ENCODE peak calls at places on chromosomes 1 and 21, in ten cellular contexts. One of them, this sample, is unnamed.

GRCh38 chr1:29385966-29386365 is 149.6 kb downstream of the PTPRU start:
- DNase-seq in A549: no peak
- DNase-seq in heart right ventricle: no peak
- DNase-seq in MCF 10A: no peak
- DNase-seq in fibroblast of mammary gland: no peak
- DNase-seq in HFFc6: no peak
- DNase-seq in kidney epithelial cell: no peak
- DNase-seq in stomach: no peak
- DNase-seq in GM12865: no peak
- DNase-seq in neural progenitor cell: no peak
- DNase-seq in this sample: no peak

GRCh38 chr1:67590329-67590728 is 94.7 kb upstream of the GADD45A start:
- DNase-seq in HFFc6: peak
- DNase-seq in fibroblast of mammary gland: peak
- DNase-seq in GM12865: no peak
- DNase-seq in MCF 10A: no peak
- DNase-seq in kidney epithelial cell: no peak
- DNase-seq in stomach: no peak
- DNase-seq in A549: no peak
- DNase-seq in neural progenitor cell: no peak
- DNase-seq in heart right ventricle: no peak
- DNase-seq in this sample: no peak

GRCh38 chr1:8394456-8395321 is 76.8 kb downstream of the SLC45A1 start:
- DNase-seq in GM12865: no peak
- DNase-seq in MCF 10A: peak
- DNase-seq in kidney epithelial cell: no peak
- DNase-seq in neural progenitor cell: no peak
- DNase-seq in HFFc6: peak
- DNase-seq in heart right ventricle: no peak
- DNase-seq in A549: no peak
- DNase-seq in fibroblast of mammary gland: peak
- DNase-seq in stomach: no peak
- DNase-seq in this sample: no peak

GRCh38 chr1:247402099-247402706 is 13.8 kb upstream of the NLRP3 start:
- DNase-seq in kidney epithelial cell: no peak
- DNase-seq in neural progenitor cell: no peak
- DNase-seq in HFFc6: no peak
- DNase-seq in stomach: no peak
- DNase-seq in A549: no peak
- DNase-seq in heart right ventricle: no peak
- DNase-seq in MCF 10A: peak
- DNase-seq in fibroblast of mammary gland: no peak
- DNase-seq in GM12865: no peak
- DNase-seq in this sample: no peak

GRCh38 chr1:185862235-185862634 is 128.0 kb downstream of the HMCN1 start:
- DNase-seq in MCF 10A: no peak
- DNase-seq in heart right ventricle: no peak
- DNase-seq in A549: peak
- DNase-seq in GM12865: no peak
- DNase-seq in kidney epithelial cell: no peak
- DNase-seq in HFFc6: peak
- DNase-seq in fibroblast of mammary gland: peak
- DNase-seq in neural progenitor cell: no peak
- DNase-seq in stomach: no peak
- DNase-seq in this sample: no peak

GRCh38 chr1:243561588-243562319 is 288.3 kb downstream of the AKT3 start:
- DNase-seq in A549: no peak
- DNase-seq in stomach: no peak
- DNase-seq in neural progenitor cell: no peak
- DNase-seq in HFFc6: no peak
- DNase-seq in kidney epithelial cell: no peak
- DNase-seq in heart right ventricle: no peak
- DNase-seq in GM12865: no peak
- DNase-seq in fibroblast of mammary gland: no peak
- DNase-seq in MCF 10A: no peak
- DNase-seq in this sample: no peak

GRCh38 chr1:161258439-161259386 is at the start of gene PCP4L1:
- DNase-seq in A549: peak
- DNase-seq in stomach: peak
- DNase-seq in HFFc6: peak
- DNase-seq in MCF 10A: peak
- DNase-seq in fibroblast of mammary gland: peak
- DNase-seq in kidney epithelial cell: no peak
- DNase-seq in GM12865: peak
- DNase-seq in neural progenitor cell: peak
- DNase-seq in heart right ventricle: peak
- DNase-seq in this sample: peak

GRCh38 chr21:24260751-24261150 is 1346.5 kb downstream of the MRPL39 start:
- DNase-seq in stomach: no peak
- DNase-seq in MCF 10A: no peak
- DNase-seq in HFFc6: no peak
- DNase-seq in fibroblast of mammary gland: no peak
- DNase-seq in heart right ventricle: no peak
- DNase-seq in A549: no peak
- DNase-seq in GM12865: no peak
- DNase-seq in neural progenitor cell: no peak
- DNase-seq in kidney epithelial cell: no peak
- DNase-seq in this sample: no peak

GRCh38 chr1:17286646-17287045 is 21.4 kb upstream of the PADI4 start:
- DNase-seq in A549: no peak
- DNase-seq in kidney epithelial cell: no peak
- DNase-seq in GM12865: no peak
- DNase-seq in neural progenitor cell: no peak
- DNase-seq in heart right ventricle: no peak
- DNase-seq in MCF 10A: no peak
- DNase-seq in fibroblast of mammary gland: no peak
- DNase-seq in stomach: no peak
- DNase-seq in HFFc6: no peak
- DNase-seq in this sample: no peak

GRCh38 chr1:227781314-227781930 is 34.1 kb upstream of the PRSS38 start:
- DNase-seq in HFFc6: no peak
- DNase-seq in MCF 10A: no peak
- DNase-seq in fibroblast of mammary gland: no peak
- DNase-seq in neural progenitor cell: no peak
- DNase-seq in A549: no peak
- DNase-seq in stomach: peak
- DNase-seq in kidney epithelial cell: no peak
- DNase-seq in heart right ventricle: no peak
- DNase-seq in GM12865: no peak
- DNase-seq in this sample: no peak

GRCh38 chr1:26578167-26578566 is 48.6 kb downstream of the RPS6KA1 start:
- DNase-seq in kidney epithelial cell: no peak
- DNase-seq in HFFc6: no peak
- DNase-seq in neural progenitor cell: no peak
- DNase-seq in heart right ventricle: no peak
- DNase-seq in MCF 10A: no peak
- DNase-seq in fibroblast of mammary gland: no peak
- DNase-seq in stomach: no peak
- DNase-seq in A549: no peak
- DNase-seq in GM12865: no peak
- DNase-seq in this sample: no peak

GRCh38 chr1:168105846-168106245 is 30.9 kb downstream of the GPR161 start:
- DNase-seq in GM12865: no peak
- DNase-seq in stomach: no peak
- DNase-seq in A549: no peak
- DNase-seq in HFFc6: no peak
- DNase-seq in fibroblast of mammary gland: no peak
- DNase-seq in neural progenitor cell: no peak
- DNase-seq in heart right ventricle: no peak
- DNase-seq in kidney epithelial cell: no peak
- DNase-seq in MCF 10A: no peak
- DNase-seq in this sample: no peak
- TF ChIP-seq CTCF in GM12865: no peak
- TF ChIP-seq CTCF in stomach: no peak
- TF ChIP-seq CTCF in A549: no peak
- TF ChIP-seq CTCF in HFFc6: no peak
- TF ChIP-seq CTCF in fibroblast of mammary gland: no peak
- TF ChIP-seq CTCF in neural progenitor cell: no peak
- TF ChIP-seq CTCF in heart right ventricle: no peak
- TF ChIP-seq CTCF in kidney epithelial cell: no peak
- TF ChIP-seq CTCF in MCF 10A: no peak
- TF ChIP-seq CTCF in this sample: no peak

GRCh38 chr1:165871311-165872067 is 44.1 kb downstream of the UCK2 start:
- DNase-seq in heart right ventricle: peak
- DNase-seq in fibroblast of mammary gland: peak
- DNase-seq in MCF 10A: peak
- DNase-seq in GM12865: peak
- DNase-seq in A549: peak
- DNase-seq in kidney epithelial cell: no peak
- DNase-seq in HFFc6: no peak
- DNase-seq in neural progenitor cell: peak
- DNase-seq in stomach: peak
- DNase-seq in this sample: no peak

GRCh38 chr1:165874643-165875042 is 47.2 kb downstream of the UCK2 start:
- DNase-seq in MCF 10A: no peak
- DNase-seq in fibroblast of mammary gland: no peak
- DNase-seq in GM12865: no peak
- DNase-seq in stomach: no peak
- DNase-seq in heart right ventricle: no peak
- DNase-seq in kidney epithelial cell: no peak
- DNase-seq in A549: no peak
- DNase-seq in HFFc6: no peak
- DNase-seq in neural progenitor cell: no peak
- DNase-seq in this sample: no peak

GRCh38 chr1:165865941-165866340 is 38.5 kb downstream of the UCK2 start:
- DNase-seq in MCF 10A: no peak
- DNase-seq in A549: no peak
- DNase-seq in fibroblast of mammary gland: no peak
- DNase-seq in heart right ventricle: no peak
- DNase-seq in GM12865: no peak
- DNase-seq in neural progenitor cell: no peak
- DNase-seq in stomach: no peak
- DNase-seq in kidney epithelial cell: no peak
- DNase-seq in HFFc6: no peak
- DNase-seq in this sample: no peak

GRCh38 chr1:165873481-165873880 is 46.1 kb downstream of the UCK2 start:
- DNase-seq in fibroblast of mammary gland: no peak
- DNase-seq in kidney epithelial cell: no peak
- DNase-seq in MCF 10A: no peak
- DNase-seq in A549: no peak
- DNase-seq in heart right ventricle: no peak
- DNase-seq in GM12865: no peak
- DNase-seq in neural progenitor cell: no peak
- DNase-seq in stomach: no peak
- DNase-seq in HFFc6: no peak
- DNase-seq in this sample: no peak

GRCh38 chr1:165869343-165869742 is 41.9 kb downstream of the UCK2 start:
- DNase-seq in heart right ventricle: no peak
- DNase-seq in kidney epithelial cell: no peak
- DNase-seq in A549: no peak
- DNase-seq in fibroblast of mammary gland: no peak
- DNase-seq in stomach: no peak
- DNase-seq in HFFc6: no peak
- DNase-seq in MCF 10A: no peak
- DNase-seq in neural progenitor cell: no peak
- DNase-seq in GM12865: no peak
- DNase-seq in this sample: no peak
- TF ChIP-seq CTCF in heart right ventricle: no peak
- TF ChIP-seq CTCF in kidney epithelial cell: peak
- TF ChIP-seq CTCF in A549: no peak
- TF ChIP-seq CTCF in fibroblast of mammary gland: peak
- TF ChIP-seq CTCF in stomach: no peak
- TF ChIP-seq CTCF in HFFc6: peak
- TF ChIP-seq CTCF in MCF 10A: no peak
- TF ChIP-seq CTCF in neural progenitor cell: peak
- TF ChIP-seq CTCF in GM12865: no peak
- TF ChIP-seq CTCF in this sample: peak

GRCh38 chr1:215181518-215181917 is 99.0 kb downstream of the KCNK2 start:
- DNase-seq in stomach: no peak
- DNase-seq in kidney epithelial cell: no peak
- DNase-seq in A549: peak
- DNase-seq in neural progenitor cell: peak
- DNase-seq in HFFc6: no peak
- DNase-seq in MCF 10A: peak
- DNase-seq in GM12865: no peak
- DNase-seq in heart right ventricle: no peak
- DNase-seq in fibroblast of mammary gland: no peak
- DNase-seq in this sample: no peak
- TF ChIP-seq CTCF in stomach: no peak
- TF ChIP-seq CTCF in kidney epithelial cell: no peak
- TF ChIP-seq CTCF in A549: no peak
- TF ChIP-seq CTCF in neural progenitor cell: peak
- TF ChIP-seq CTCF in HFFc6: no peak
- TF ChIP-seq CTCF in MCF 10A: no peak
- TF ChIP-seq CTCF in GM12865: no peak
- TF ChIP-seq CTCF in heart right ventricle: no peak
- TF ChIP-seq CTCF in fibroblast of mammary gland: no peak
- TF ChIP-seq CTCF in this sample: no peak

GRCh38 chr1:226651041-226651731 is 87.9 kb downstream of the ITPKB start:
- DNase-seq in kidney epithelial cell: no peak
- DNase-seq in MCF 10A: no peak
- DNase-seq in heart right ventricle: no peak
- DNase-seq in HFFc6: no peak
- DNase-seq in neural progenitor cell: no peak
- DNase-seq in fibroblast of mammary gland: no peak
- DNase-seq in GM12865: no peak
- DNase-seq in A549: no peak
- DNase-seq in stomach: no peak
- DNase-seq in this sample: no peak

GRCh38 chr1:226650236-226650841 is 88.7 kb downstream of the ITPKB start:
- DNase-seq in kidney epithelial cell: no peak
- DNase-seq in stomach: no peak
- DNase-seq in neural progenitor cell: peak
- DNase-seq in GM12865: no peak
- DNase-seq in A549: no peak
- DNase-seq in HFFc6: no peak
- DNase-seq in MCF 10A: no peak
- DNase-seq in heart right ventricle: no peak
- DNase-seq in fibroblast of mammary gland: no peak
- DNase-seq in this sample: no peak

GRCh38 chr1:226648421-226648820 is 90.7 kb downstream of the ITPKB start:
- DNase-seq in kidney epithelial cell: no peak
- DNase-seq in HFFc6: no peak
- DNase-seq in neural progenitor cell: no peak
- DNase-seq in GM12865: no peak
- DNase-seq in A549: no peak
- DNase-seq in fibroblast of mammary gland: no peak
- DNase-seq in stomach: no peak
- DNase-seq in MCF 10A: no peak
- DNase-seq in heart right ventricle: no peak
- DNase-seq in this sample: no peak

GRCh38 chr1:226649244-226649643 is 89.8 kb downstream of the ITPKB start:
- DNase-seq in stomach: no peak
- DNase-seq in GM12865: no peak
- DNase-seq in HFFc6: no peak
- DNase-seq in neural progenitor cell: no peak
- DNase-seq in fibroblast of mammary gland: no peak
- DNase-seq in A549: no peak
- DNase-seq in MCF 10A: no peak
- DNase-seq in heart right ventricle: no peak
- DNase-seq in kidney epithelial cell: no peak
- DNase-seq in this sample: no peak

DNA sequence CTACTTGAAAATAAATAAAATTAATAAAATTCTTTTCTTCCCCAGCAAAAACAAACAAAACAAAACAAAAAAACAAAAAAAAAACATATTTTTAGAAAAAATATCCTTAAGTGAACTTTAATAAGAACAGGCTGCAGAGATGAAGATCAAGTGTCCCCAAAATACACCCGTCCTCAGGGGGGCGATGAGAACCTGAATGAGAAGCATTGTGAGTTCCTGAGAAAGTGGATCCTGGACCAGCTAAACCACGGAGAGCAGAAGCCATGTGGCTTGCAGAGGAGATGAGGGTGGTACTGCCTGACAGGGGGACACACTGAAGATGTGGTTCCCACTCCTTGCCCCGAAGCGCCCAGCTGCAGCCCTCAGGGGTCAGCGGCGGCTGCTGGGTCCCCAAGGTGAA is 89.3 kb downstream of the ITPKB start:
- DNase-seq in kidney epithelial cell: no peak
- DNase-seq in stomach: no peak
- DNase-seq in MCF 10A: peak
- DNase-seq in GM12865: peak
- DNase-seq in fibroblast of mammary gland: peak
- DNase-seq in neural progenitor cell: no peak
- DNase-seq in heart right ventricle: no peak
- DNase-seq in A549: peak
- DNase-seq in HFFc6: peak
- DNase-seq in this sample: no peak
- TF ChIP-seq CTCF in kidney epithelial cell: no peak
- TF ChIP-seq CTCF in stomach: no peak
- TF ChIP-seq CTCF in MCF 10A: peak
- TF ChIP-seq CTCF in GM12865: peak
- TF ChIP-seq CTCF in fibroblast of mammary gland: peak
- TF ChIP-seq CTCF in neural progenitor cell: no peak
- TF ChIP-seq CTCF in heart right ventricle: no peak
- TF ChIP-seq CTCF in A549: peak
- TF ChIP-seq CTCF in HFFc6: peak
- TF ChIP-seq CTCF in this sample: no peak